ENCODE peak calls at places on chromosomes 12 and 14, in ten cellular contexts. P, O, Q, L, R, N, V, C, U and S are unnamed samples. For H3K9me3, the result is how much of the 10 kb centered on the place peaks cover.

GRCh38 chr12:111488271-111488670 is 82.5 kb downstream of the SH2B3 start:
- DNase-seq in C (no peak), N (no peak), L (no peak), P (no peak), O (no peak), V (peak), Q (peak), R (peak), U (no peak), S (no peak)

GRCh38 chr12:89946518-89946917 is 237.9 kb upstream of the ATP2B1 start:
- DNase-seq in R (no peak), Q (no peak), C (peak), O (no peak), P (no peak), N (no peak), V (no peak), L (no peak), U (no peak), S (no peak)

GRCh38 chr12:110198386-110198785 is 74.2 kb downstream of the IFT81 start:
- DNase-seq in N (no peak), V (no peak), O (no peak), U (no peak), P (no peak), R (no peak), Q (peak), C (no peak), L (no peak), S (no peak)

GRCh38 chr12:111085100-111085499 is 164.7 kb upstream of the MYL2 start:
- DNase-seq in R (no peak), U (no peak), O (no peak), N (no peak), Q (no peak), C (no peak), L (no peak), V (no peak), P (no peak), S (no peak)

GRCh38 chr14:49173765-49174373 is 412.3 kb downstream of the RPS29 start:
- DNase-seq in O (peak), C (peak), L (peak), P (no peak), R (peak), Q (peak), U (peak), N (peak), V (peak), S (no peak)

GRCh38 chr14:76322594-76323220 is 53.2 kb upstream of the ESRRB start:
- DNase-seq in O (no peak), R (no peak), P (no peak), C (no peak), Q (no peak), L (no peak), N (no peak), V (no peak), U (no peak), S (peak)

GRCh38 chr14:33842299-33842698 is 108.6 kb downstream of the EGLN3 start:
- DNase-seq in N (no peak), R (no peak), O (no peak), L (peak), Q (no peak), U (no peak), P (no peak), C (no peak), V (no peak), S (no peak)

GRCh38 chr12:55847033-55847432 is 4.3 kb upstream of the MMP19 start:
- DNase-seq in R (no peak), V (no peak), Q (peak), O (peak), L (peak), U (peak), P (no peak), N (no peak), C (no peak), S (peak)

GRCh38 chr12:127115468-127116035 is 1151.4 kb upstream of the TMEM132C start:
- DNase-seq in O (no peak), L (no peak), R (no peak), U (no peak), V (no peak), P (no peak), Q (no peak), C (no peak), N (no peak), S (no peak)

GRCh38 chr12:78795934-78796445 is 68.6 kb upstream of the SYT1 start:
- DNase-seq in N (no peak), Q (no peak), O (no peak), V (no peak), P (no peak), L (no peak), U (no peak), C (no peak), R (no peak), S (no peak)

GRCh38 chr14:23078692-23079116 is 16.2 kb downstream of the ACIN1 start:
- DNase-seq in Q (peak), O (peak), N (no peak), R (peak), C (peak), V (no peak), P (no peak), U (peak), L (peak), S (peak)

GRCh38 chr14:93543766-93544165 is 113.0 kb downstream of the UNC79 start:
- DNase-seq in Q (peak), O (no peak), P (no peak), N (peak), V (no peak), L (peak), C (no peak), R (no peak), U (no peak), S (no peak)

GRCh38 chr12:116414891-116415290 is 137.4 kb upstream of the MED13L start:
- DNase-seq in O (no peak), C (no peak), Q (no peak), L (no peak), V (no peak), R (no peak), U (no peak), P (no peak), N (no peak), S (no peak)

GRCh38 chr12:6113691-6114475 is 10.6 kb downstream of the VWF start:
- DNase-seq in O (no peak), Q (no peak), V (no peak), L (no peak), P (no peak), C (no peak), U (no peak), R (no peak), N (no peak), S (no peak)

GRCh38 chr12:120265483-120266179 is at the start of gene PXN:
- DNase-seq in P (peak), Q (peak), R (peak), L (peak), O (peak), N (peak), V (peak), U (no peak), C (peak), S (peak)

GRCh38 chr12:20403230-20403629 is 34.9 kb downstream of the PDE3A start:
- DNase-seq in R (no peak), O (no peak), C (no peak), L (no peak), Q (no peak), N (no peak), U (no peak), P (no peak), V (no peak), S (no peak)

GRCh38 chr12:18145924-18146323 is 55.9 kb upstream of the RERGL start:
- DNase-seq in C (no peak), V (no peak), L (peak), O (no peak), P (no peak), Q (no peak), U (no peak), N (no peak), R (no peak), S (no peak)

GRCh38 chr12:271165-271564 is 8.5 kb upstream of the SLC6A13 start:
- DNase-seq in R (no peak), Q (no peak), V (no peak), C (no peak), O (no peak), L (no peak), U (no peak), N (no peak), P (no peak), S (no peak)

GRCh38 chr12:19915392-19916192 is 452.7 kb upstream of the PDE3A start:
- DNase-seq in Q (peak), V (peak), U (no peak), O (no peak), N (peak), R (no peak), C (no peak), P (no peak), L (peak), S (no peak)

GRCh38 chr14:31825459-31825858 is 251.6 kb upstream of the ARHGAP5 start:
- DNase-seq in C (no peak), O (no peak), L (no peak), V (no peak), R (no peak), Q (no peak), P (no peak), U (no peak), N (no peak), S (no peak)

GRCh38 chr12:29516431-29516875 is 19.0 kb upstream of the OVCH1 start:
- DNase-seq in R (no peak), Q (peak), N (no peak), O (no peak), V (no peak), L (peak), C (no peak), U (no peak), P (no peak), S (no peak)

GRCh38 chr12:124906606-124907261 is 7.7 kb downstream of the UBC start:
- DNase-seq in U (peak), L (peak), Q (peak), O (peak), N (peak), P (no peak), R (peak), V (peak), C (peak), S (peak)

GRCh38 chr14:60651051-60651935 is 2.0 kb upstream of the SIX1 start:
- DNase-seq in N (no peak), Q (no peak), C (no peak), L (no peak), P (no peak), V (no peak), U (no peak), O (no peak), R (peak), S (no peak)

GRCh38 chr14:64706119-64706465 is 1.9 kb downstream of the PLEKHG3 start:
- DNase-seq in U (no peak), P (no peak), C (no peak), O (no peak), Q (no peak), N (no peak), R (no peak), V (no peak), L (no peak), S (peak)

GRCh38 chr12:64178122-64178521 is 44.0 kb downstream of the KICS2 start:
- DNase-seq in R (no peak), L (peak), Q (peak), P (no peak), O (no peak), N (no peak), U (peak), C (no peak), V (no peak), S (no peak)

GRCh38 chr12:88375960-88376305 is 204.3 kb downstream of the KITLG start:
- DNase-seq in C (no peak), R (no peak), L (no peak), N (no peak), U (no peak), O (no peak), Q (no peak), V (no peak), P (peak), S (no peak)

GRCh38 chr14:98700748-98701147 is 571.2 kb downstream of the BCL11B start:
- DNase-seq in Q (no peak), U (no peak), C (no peak), O (no peak), V (no peak), L (no peak), R (no peak), P (no peak), N (no peak), S (no peak)

GRCh38 chr12:95884998-95885397 is 26.2 kb downstream of the SNRPF start:
- DNase-seq in O (no peak), P (no peak), V (peak), N (no peak), U (no peak), Q (no peak), R (no peak), L (no peak), C (no peak), S (no peak)

GRCh38 chr12:4215862-4216541 is 57.6 kb upstream of the CCND2 start:
- DNase-seq in N (no peak), V (no peak), L (no peak), P (no peak), Q (no peak), R (no peak), C (no peak), U (no peak), O (no peak), S (no peak)

GRCh38 chr12:110475426-110475825 is 6.8 kb downstream of the FAM216A start:
- DNase-seq in U (no peak), N (no peak), C (no peak), Q (peak), V (no peak), R (no peak), P (no peak), L (no peak), O (no peak), S (no peak)

GRCh38 chr14:100871234-100872186 is 32.0 kb downstream of the RTL1 start:
- DNase-seq in C (no peak), U (no peak), O (peak), N (no peak), R (no peak), V (no peak), Q (peak), P (peak), L (peak), S (no peak)

GRCh38 chr12:21940549-21940948 is 677 bp downstream of the ABCC9 start:
- DNase-seq in Q (no peak), R (no peak), P (no peak), N (peak), L (peak), O (no peak), V (no peak), C (no peak), U (no peak), S (no peak)

GRCh38 chr14:31893156-31893813 is 183.8 kb upstream of the ARHGAP5 start:
- DNase-seq in N (peak), Q (peak), L (no peak), P (no peak), C (no peak), V (peak), R (no peak), U (no peak), O (peak), S (no peak)

DNA sequence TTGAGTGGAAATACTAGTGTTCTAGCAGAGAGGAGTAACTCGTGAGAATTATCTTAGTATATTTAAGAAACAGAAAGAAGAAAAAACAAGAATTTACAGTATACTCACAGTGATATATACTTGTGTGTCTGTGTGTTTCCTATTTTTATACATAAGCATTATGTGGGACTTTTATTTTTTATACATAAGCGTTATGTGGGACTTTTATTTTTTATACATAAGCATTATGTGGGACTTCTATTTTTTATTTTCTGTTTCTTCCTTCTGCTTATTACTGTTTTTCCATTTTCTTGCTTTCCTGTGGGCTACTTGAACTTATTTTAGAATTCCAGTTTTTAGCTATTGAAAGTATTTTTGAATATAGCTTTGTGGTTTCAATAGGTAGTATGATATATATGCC is 6.9 kb upstream of the ZNF140 start:
- DNase-seq in U (no peak), N (no peak), O (no peak), P (no peak), R (no peak), C (no peak), V (no peak), Q (no peak), L (no peak), S (no peak)
- H3K9me3 ChIP-seq in U (half or more), N (under half), O (under half), P (under half), R (half or more), C (under half), V (half or more), Q (under half), L (under half), S (half or more)

GRCh38 chr14:106318700-106319099 is 792.3 kb downstream of the TMEM121 start:
- DNase-seq in Q (no peak), N (no peak), U (no peak), V (no peak), R (no peak), O (peak), L (no peak), P (no peak), C (no peak), S (no peak)
- H3K9me3 ChIP-seq in Q (under half), N (under half), U (under half), V (under half), R (under half), O (under half), L (under half), P (under half), C (under half), S (under half)

GRCh38 chr12:56867216-56867615 is 67.0 kb downstream of the SDR9C7 start:
- DNase-seq in U (no peak), Q (no peak), R (no peak), L (no peak), N (no peak), C (no peak), P (no peak), V (no peak), O (no peak), S (no peak)
- H3K9me3 ChIP-seq in U (under half), Q (under half), R (under half), L (under half), N (under half), C (under half), P (under half), V (half or more), O (under half), S (under half)

GRCh38 chr12:34604227-34604626 is 581.9 kb downstream of the ALG10 start:
- DNase-seq in O (no peak), P (peak), L (no peak), N (no peak), C (no peak), U (no peak), R (no peak), V (no peak), Q (no peak), S (no peak)
- H3K9me3 ChIP-seq in O (under half), P (under half), L (under half), N (under half), C (under half), U (half or more), R (under half), V (half or more), Q (half or more), S (under half)

GRCh38 chr14:74616996-74617700 is 5.1 kb upstream of the LTBP2 start:
- DNase-seq in Q (no peak), V (no peak), O (no peak), P (no peak), C (no peak), U (no peak), L (peak), R (no peak), N (no peak), S (no peak)
- H3K9me3 ChIP-seq in Q (under half), V (under half), O (under half), P (under half), C (under half), U (under half), L (under half), R (under half), N (under half), S (under half)

GRCh38 chr12:94359761-94360160 is 99.9 kb downstream of the CEP83 start:
- DNase-seq in P (no peak), U (no peak), Q (no peak), O (no peak), N (no peak), C (no peak), L (peak), R (no peak), V (no peak), S (no peak)
- H3K9me3 ChIP-seq in P (under half), U (under half), Q (under half), O (under half), N (under half), C (under half), L (under half), R (under half), V (under half), S (under half)

DNA sequence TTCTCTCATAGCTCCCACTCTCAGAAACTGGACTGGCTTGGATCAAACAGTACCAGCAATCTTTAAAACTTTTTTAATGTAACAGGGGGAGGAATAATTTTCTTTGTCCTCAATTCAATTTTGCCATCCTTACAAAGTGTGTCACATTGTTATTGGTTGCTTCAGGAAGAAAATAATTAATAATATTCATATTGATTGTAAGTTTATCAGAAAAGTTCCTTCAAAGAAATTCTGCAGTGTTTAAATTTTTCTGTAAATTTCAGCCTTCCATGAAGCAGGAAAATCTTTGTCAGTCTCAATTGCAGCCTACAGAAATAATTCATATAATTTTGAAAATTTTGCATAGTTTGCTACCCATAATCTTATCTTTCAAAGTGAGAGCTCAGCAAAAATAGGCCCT is 1119.1 kb upstream of the ATXN7L3B start:
- DNase-seq in P (no peak), O (no peak), U (no peak), N (no peak), V (no peak), R (no peak), C (no peak), L (no peak), Q (no peak), S (no peak)
- H3K9me3 ChIP-seq in P (under half), O (under half), U (under half), N (under half), V (under half), R (under half), C (under half), L (under half), Q (under half), S (under half)

DNA sequence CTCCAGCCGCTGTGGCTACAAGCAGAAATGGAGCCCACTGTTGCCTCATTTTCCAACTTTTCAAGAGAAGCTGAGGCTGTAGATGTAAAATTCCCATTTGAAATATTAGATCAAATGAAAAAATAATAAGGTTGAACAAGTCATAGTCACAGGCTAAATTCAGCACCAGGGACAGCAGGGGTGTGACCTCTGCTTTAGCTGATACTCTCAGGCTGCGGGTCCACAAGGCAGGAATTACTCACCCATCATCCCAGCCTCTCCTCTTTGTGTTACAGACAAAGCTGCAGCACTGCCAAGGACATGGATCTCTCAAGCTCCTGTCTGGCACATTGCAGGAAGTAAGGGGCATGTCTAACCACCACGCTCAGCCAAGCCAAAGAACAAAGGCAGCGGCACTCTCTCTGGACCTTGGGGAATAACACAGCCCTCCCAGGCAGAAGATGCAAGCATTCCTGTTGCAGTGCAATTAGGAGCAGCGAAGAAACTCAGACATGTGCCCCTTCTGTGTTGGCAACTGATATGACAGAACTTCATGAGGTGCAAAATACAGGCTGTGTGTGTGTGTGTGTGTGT is 783.8 kb downstream of the VRK1 start:
- DNase-seq in P (no peak), L (no peak), Q (no peak), V (no peak), U (no peak), O (peak), N (peak), C (no peak), R (no peak), S (no peak)
- H3K9me3 ChIP-seq in P (under half), L (under half), Q (under half), V (under half), U (under half), O (under half), N (under half), C (under half), R (under half), S (under half)

DNA sequence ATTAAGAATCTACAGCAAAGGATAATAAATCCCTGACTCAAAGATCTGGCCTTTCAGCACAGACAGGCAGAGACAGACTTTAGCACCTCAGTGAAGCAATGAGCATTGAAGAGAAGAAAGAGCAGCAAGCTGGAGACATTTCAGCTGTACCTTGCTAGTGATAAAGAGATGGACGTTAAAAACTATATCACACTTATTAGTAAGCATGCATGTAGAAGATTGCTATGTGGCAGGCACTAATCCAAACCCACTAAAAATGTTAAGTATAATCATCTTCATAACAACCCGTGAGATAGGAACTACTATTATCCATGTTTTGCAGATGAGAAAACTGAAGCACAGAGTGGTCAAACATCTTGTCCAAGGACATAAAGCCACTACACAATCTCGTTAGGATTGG is 1538.3 kb upstream of the FLRT2 start:
- DNase-seq in V (no peak), Q (peak), R (no peak), L (no peak), O (no peak), U (no peak), P (no peak), C (no peak), N (no peak), S (no peak)
- H3K9me3 ChIP-seq in V (under half), Q (under half), R (under half), L (under half), O (under half), U (under half), P (under half), C (under half), N (under half), S (under half)

GRCh38 chr14:104283197-104284106 is 145.1 kb downstream of the KIF26A start:
- DNase-seq in L (no peak), R (peak), C (peak), Q (no peak), U (no peak), P (peak), N (no peak), V (no peak), O (peak), S (peak)
- H3K9me3 ChIP-seq in L (under half), R (under half), C (under half), Q (half or more), U (half or more), P (under half), N (under half), V (under half), O (under half), S (under half)